ENCODE peak calls at places on chromosomes 16 and 17, in five cellular contexts. One of them, this sample, is unnamed.

GRCh38 chr17:8986295-8986694 is 20.8 kb upstream of the PIK3R5 start:
- DNase-seq in Peyer's patch: no peak
- DNase-seq in stomach: no peak
- DNase-seq in AG10803: no peak
- DNase-seq in WTC11: no peak
- DNase-seq in this sample: no peak

GRCh38 chr16:80092686-80093085 is 448.1 kb upstream of the DYNLRB2 start:
- DNase-seq in Peyer's patch: no peak
- DNase-seq in stomach: no peak
- DNase-seq in AG10803: peak
- DNase-seq in WTC11: no peak
- DNase-seq in this sample: no peak

GRCh38 chr16:19542138-19542821 is 13.2 kb upstream of the VPS35L start:
- DNase-seq in Peyer's patch: no peak
- DNase-seq in stomach: no peak
- DNase-seq in AG10803: no peak
- DNase-seq in WTC11: no peak
- DNase-seq in this sample: no peak

GRCh38 chr17:80938556-80938955 is 53.1 kb upstream of the CHMP6 start:
- DNase-seq in Peyer's patch: no peak
- DNase-seq in stomach: no peak
- DNase-seq in AG10803: no peak
- DNase-seq in WTC11: no peak
- DNase-seq in this sample: no peak

GRCh38 chr16:66085651-66086050 is 280.8 kb upstream of the CDH5 start:
- DNase-seq in Peyer's patch: no peak
- DNase-seq in stomach: no peak
- DNase-seq in AG10803: no peak
- DNase-seq in WTC11: no peak
- DNase-seq in this sample: no peak

GRCh38 chr17:35051183-35051578 is 12.3 kb downstream of the RFFL start:
- DNase-seq in Peyer's patch: no peak
- DNase-seq in stomach: no peak
- DNase-seq in AG10803: no peak
- DNase-seq in WTC11: no peak
- DNase-seq in this sample: no peak

GRCh38 chr17:13403982-13404931 is 197.5 kb downstream of the HS3ST3A1 start:
- DNase-seq in Peyer's patch: no peak
- DNase-seq in stomach: no peak
- DNase-seq in AG10803: no peak
- DNase-seq in WTC11: no peak
- DNase-seq in this sample: no peak

GRCh38 chr17:3888343-3889171 is 4.3 kb downstream of the CAMKK1 start:
- DNase-seq in Peyer's patch: peak
- DNase-seq in stomach: peak
- DNase-seq in AG10803: peak
- DNase-seq in WTC11: peak
- DNase-seq in this sample: no peak

GRCh38 chr16:79286646-79287423 is 313.7 kb downstream of the MAF start:
- DNase-seq in Peyer's patch: no peak
- DNase-seq in stomach: peak
- DNase-seq in AG10803: no peak
- DNase-seq in WTC11: peak
- DNase-seq in this sample: no peak

GRCh38 chr17:34156741-34157589 is 98.1 kb upstream of the CCL2 start:
- DNase-seq in Peyer's patch: no peak
- DNase-seq in stomach: no peak
- DNase-seq in AG10803: no peak
- DNase-seq in WTC11: peak
- DNase-seq in this sample: no peak

GRCh38 chr16:58692450-58692849 is 7.9 kb upstream of the SLC38A7 start:
- DNase-seq in Peyer's patch: no peak
- DNase-seq in stomach: no peak
- DNase-seq in AG10803: no peak
- DNase-seq in WTC11: no peak
- DNase-seq in this sample: no peak

GRCh38 chr16:62050793-62051192 is 14.6 kb upstream of the CDH8 start:
- DNase-seq in Peyer's patch: no peak
- DNase-seq in stomach: no peak
- DNase-seq in AG10803: no peak
- DNase-seq in WTC11: no peak
- DNase-seq in this sample: no peak

GRCh38 chr17:38659415-38659814 is 15.3 kb downstream of the EPOP start:
- DNase-seq in Peyer's patch: no peak
- DNase-seq in stomach: no peak
- DNase-seq in AG10803: no peak
- DNase-seq in WTC11: no peak
- DNase-seq in this sample: no peak

GRCh38 chr17:50129946-50130777 is at the start of gene SAMD14:
- DNase-seq in Peyer's patch: no peak
- DNase-seq in stomach: no peak
- DNase-seq in AG10803: peak
- DNase-seq in WTC11: no peak
- DNase-seq in this sample: peak

GRCh38 chr16:57341441-57342303 is 16.9 kb upstream of the CCL22 start:
- DNase-seq in Peyer's patch: no peak
- DNase-seq in stomach: peak
- DNase-seq in AG10803: peak
- DNase-seq in WTC11: no peak
- DNase-seq in this sample: no peak

GRCh38 chr16:927931-928330 is 42.9 kb downstream of the LMF1 start:
- DNase-seq in Peyer's patch: no peak
- DNase-seq in stomach: no peak
- DNase-seq in AG10803: no peak
- DNase-seq in WTC11: no peak
- DNase-seq in this sample: no peak

GRCh38 chr17:77141846-77142449 is 1.2 kb downstream of the SEC14L1 start:
- DNase-seq in Peyer's patch: no peak
- DNase-seq in stomach: no peak
- DNase-seq in AG10803: no peak
- DNase-seq in WTC11: no peak
- DNase-seq in this sample: no peak

GRCh38 chr17:82845163-82845807 is 5.5 kb upstream of the ZNF750 start:
- DNase-seq in Peyer's patch: no peak
- DNase-seq in stomach: no peak
- DNase-seq in AG10803: no peak
- DNase-seq in WTC11: no peak
- DNase-seq in this sample: no peak

GRCh38 chr16:57013268-57013667 is 23.9 kb downstream of the NLRC5 start:
- DNase-seq in Peyer's patch: no peak
- DNase-seq in stomach: no peak
- DNase-seq in AG10803: peak
- DNase-seq in WTC11: no peak
- DNase-seq in this sample: no peak

GRCh38 chr17:65514541-65514940 is 46.9 kb downstream of the AXIN2 start:
- DNase-seq in Peyer's patch: no peak
- DNase-seq in stomach: no peak
- DNase-seq in AG10803: peak
- DNase-seq in WTC11: no peak
- DNase-seq in this sample: no peak

GRCh38 chr16:65415460-65415859 is 293.6 kb upstream of the CDH11 start:
- DNase-seq in Peyer's patch: no peak
- DNase-seq in stomach: no peak
- DNase-seq in AG10803: peak
- DNase-seq in WTC11: no peak
- DNase-seq in this sample: no peak

GRCh38 chr17:57487552-57487951 is 231.2 kb downstream of the MSI2 start:
- DNase-seq in Peyer's patch: no peak
- DNase-seq in stomach: no peak
- DNase-seq in AG10803: no peak
- DNase-seq in WTC11: no peak
- DNase-seq in this sample: no peak

GRCh38 chr17:77471984-77472836 is 331.4 kb downstream of the SEC14L1 start:
- DNase-seq in Peyer's patch: no peak
- DNase-seq in stomach: peak
- DNase-seq in AG10803: peak
- DNase-seq in WTC11: no peak
- DNase-seq in this sample: no peak

GRCh38 chr17:21210411-21211076 is 3.4 kb downstream of the TMEM11 start:
- DNase-seq in Peyer's patch: no peak
- DNase-seq in stomach: no peak
- DNase-seq in AG10803: no peak
- DNase-seq in WTC11: no peak
- DNase-seq in this sample: no peak

GRCh38 chr17:82841921-82842596 is 2.2 kb upstream of the ZNF750 start:
- DNase-seq in Peyer's patch: no peak
- DNase-seq in stomach: no peak
- DNase-seq in AG10803: no peak
- DNase-seq in WTC11: no peak
- DNase-seq in this sample: no peak

GRCh38 chr17:29612094-29612403 is 10.7 kb downstream of the CORO6 start:
- DNase-seq in Peyer's patch: no peak
- DNase-seq in stomach: no peak
- DNase-seq in AG10803: no peak
- DNase-seq in WTC11: no peak
- DNase-seq in this sample: no peak

GRCh38 chr17:46770818-46771600 is 47.5 kb downstream of the WNT3 start:
- DNase-seq in Peyer's patch: peak
- DNase-seq in stomach: peak
- DNase-seq in AG10803: peak
- DNase-seq in WTC11: peak
- DNase-seq in this sample: no peak

GRCh38 chr16:84652565-84652964 is 4.3 kb downstream of the KLHL36 start:
- DNase-seq in Peyer's patch: no peak
- DNase-seq in stomach: no peak
- DNase-seq in AG10803: no peak
- DNase-seq in WTC11: no peak
- DNase-seq in this sample: no peak

GRCh38 chr17:57357392-57357784 is 101.1 kb downstream of the MSI2 start:
- DNase-seq in Peyer's patch: peak
- DNase-seq in stomach: peak
- DNase-seq in AG10803: no peak
- DNase-seq in WTC11: no peak
- DNase-seq in this sample: no peak

DNA sequence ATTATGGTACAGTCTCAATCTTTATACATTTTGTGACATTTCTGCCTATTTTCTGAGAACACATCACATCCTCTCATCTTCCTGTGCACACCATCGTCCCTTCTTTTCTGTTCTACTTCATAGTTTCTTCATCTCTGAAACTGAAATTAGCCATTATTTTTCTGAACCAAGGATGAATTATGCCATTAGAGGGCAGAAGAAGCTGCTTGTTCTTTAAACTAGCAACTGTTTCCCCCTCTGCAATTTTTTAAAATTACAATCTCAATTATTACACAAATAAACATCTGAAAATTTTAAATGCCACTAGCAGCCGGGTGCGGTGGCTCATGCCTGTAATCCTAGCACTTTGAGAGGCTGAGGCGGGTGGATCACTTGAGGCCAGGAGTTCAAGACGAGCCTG is 41.3 kb downstream of the RBBP6 start:
- DNase-seq in Peyer's patch: no peak
- DNase-seq in stomach: no peak
- DNase-seq in AG10803: peak
- DNase-seq in WTC11: no peak
- DNase-seq in this sample: no peak
- TF ChIP-seq CTCF in Peyer's patch: no peak
- TF ChIP-seq CTCF in stomach: no peak
- TF ChIP-seq CTCF in AG10803: peak
- TF ChIP-seq CTCF in WTC11: no peak
- TF ChIP-seq CTCF in this sample: no peak

DNA sequence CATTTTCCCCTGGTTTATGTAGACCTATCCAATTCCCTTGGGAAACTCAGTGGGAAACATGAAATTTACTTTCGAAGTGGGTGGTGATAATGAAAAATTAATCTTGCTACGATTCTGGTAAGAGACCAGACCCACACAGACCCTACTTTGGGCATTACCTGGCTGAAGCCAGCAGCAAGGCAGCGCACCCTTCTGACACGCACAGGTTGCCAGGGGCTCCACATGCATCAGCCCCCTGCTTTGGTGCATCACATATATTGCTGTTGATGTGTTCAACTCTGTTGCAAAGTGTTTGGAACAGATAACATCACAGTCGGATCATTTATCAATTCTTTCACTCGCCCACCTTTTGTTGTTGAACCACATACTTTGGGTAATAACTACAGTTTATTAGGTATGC is 26.6 kb downstream of the SMARCE1 start:
- DNase-seq in Peyer's patch: no peak
- DNase-seq in stomach: no peak
- DNase-seq in AG10803: no peak
- DNase-seq in WTC11: no peak
- DNase-seq in this sample: no peak
- TF ChIP-seq CTCF in Peyer's patch: no peak
- TF ChIP-seq CTCF in stomach: no peak
- TF ChIP-seq CTCF in AG10803: no peak
- TF ChIP-seq CTCF in WTC11: no peak
- TF ChIP-seq CTCF in this sample: no peak

GRCh38 chr17:2041561-2042354 is at the start of gene OVCA2:
- DNase-seq in Peyer's patch: peak
- DNase-seq in stomach: peak
- DNase-seq in AG10803: peak
- DNase-seq in WTC11: peak
- DNase-seq in this sample: peak

GRCh38 chr17:2042355-2042929 is 620 bp downstream of the OVCA2 start:
- DNase-seq in Peyer's patch: no peak
- DNase-seq in stomach: no peak
- DNase-seq in AG10803: no peak
- DNase-seq in WTC11: no peak
- DNase-seq in this sample: no peak

GRCh38 chr17:2043785-2044184 is 2.0 kb downstream of the OVCA2 start:
- DNase-seq in Peyer's patch: no peak
- DNase-seq in stomach: no peak
- DNase-seq in AG10803: peak
- DNase-seq in WTC11: no peak
- DNase-seq in this sample: no peak

GRCh38 chr17:2040942-2041560 is 771 bp upstream of the OVCA2 start:
- DNase-seq in Peyer's patch: no peak
- DNase-seq in stomach: no peak
- DNase-seq in AG10803: no peak
- DNase-seq in WTC11: no peak
- DNase-seq in this sample: no peak

DNA sequence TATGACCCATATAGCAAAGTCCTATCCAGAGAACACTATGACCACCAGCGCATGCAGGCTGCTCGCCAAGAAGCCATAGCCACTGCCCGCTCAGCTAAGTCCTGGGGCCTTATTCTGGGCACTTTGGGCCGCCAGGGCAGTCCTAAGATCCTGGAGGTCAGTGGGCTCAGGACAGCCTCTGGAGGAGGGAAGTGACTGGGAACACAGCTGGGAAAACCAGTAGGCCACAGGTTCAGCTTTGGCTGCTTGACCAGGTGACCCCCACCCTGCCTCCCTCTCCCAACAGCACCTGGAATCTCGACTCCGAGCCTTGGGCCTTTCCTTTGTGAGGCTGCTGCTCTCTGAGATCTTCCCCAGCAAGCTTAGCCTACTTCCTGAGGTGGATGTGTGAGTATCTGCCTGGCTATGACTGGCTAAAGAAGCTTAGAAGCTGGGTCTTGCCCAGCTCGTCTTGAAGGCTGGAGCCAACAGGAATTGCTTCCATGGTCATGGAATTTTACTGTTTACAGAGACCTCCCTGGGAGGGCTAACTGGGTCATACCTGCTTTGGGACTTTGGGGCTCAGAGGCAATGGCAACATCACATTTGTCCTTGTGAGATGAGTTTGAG is 1.5 kb upstream of the OVCA2 start:
- DNase-seq in Peyer's patch: no peak
- DNase-seq in stomach: no peak
- DNase-seq in AG10803: no peak
- DNase-seq in WTC11: no peak
- DNase-seq in this sample: no peak
- TF ChIP-seq CTCF in Peyer's patch: no peak
- TF ChIP-seq CTCF in stomach: no peak
- TF ChIP-seq CTCF in AG10803: no peak
- TF ChIP-seq CTCF in WTC11: no peak
- TF ChIP-seq CTCF in this sample: no peak

GRCh38 chr17:12342609-12343248 is 322.1 kb downstream of the MAP2K4 start:
- DNase-seq in Peyer's patch: no peak
- DNase-seq in stomach: peak
- DNase-seq in AG10803: no peak
- DNase-seq in WTC11: peak
- DNase-seq in this sample: no peak
- TF ChIP-seq CTCF in Peyer's patch: no peak
- TF ChIP-seq CTCF in stomach: peak
- TF ChIP-seq CTCF in AG10803: peak
- TF ChIP-seq CTCF in WTC11: peak
- TF ChIP-seq CTCF in this sample: no peak

This sample was measured in natural killer cell.